ENCODE peak calls at places on chromosomes 7 and 10, in six cellular contexts. One of them, this sample, is unnamed.

GRCh38 chr7:47901542-47901941 is 46.7 kb downstream of the PKD1L1 start:
- DNase-seq in IMR-90: peak; percentile 19
- DNase-seq in H9: no peak
- DNase-seq in H1: no peak
- DNase-seq in mesenchymal stem cell: peak; percentile 21
- DNase-seq in neuronal stem cell: no peak
- DNase-seq in this sample: no peak

GRCh38 chr7:92835851-92836488 is 403 bp downstream of the CDK6 start:
- DNase-seq in H1: no peak
- DNase-seq in mesenchymal stem cell: peak; percentile 61
- DNase-seq in neuronal stem cell: no peak
- DNase-seq in IMR-90: no peak
- DNase-seq in H9: no peak
- DNase-seq in this sample: peak; percentile 36

GRCh38 chr10:66719483-66719882 is 206.4 kb upstream of the LRRTM3 start:
- DNase-seq in mesenchymal stem cell: no peak
- DNase-seq in neuronal stem cell: no peak
- DNase-seq in IMR-90: no peak
- DNase-seq in H9: no peak
- DNase-seq in H1: no peak
- DNase-seq in this sample: no peak

GRCh38 chr7:16850772-16851466 is 30.9 kb downstream of the AGR3 start:
- DNase-seq in H1: no peak
- DNase-seq in H9: no peak
- DNase-seq in mesenchymal stem cell: no peak
- DNase-seq in neuronal stem cell: no peak
- DNase-seq in IMR-90: no peak
- DNase-seq in this sample: no peak

GRCh38 chr7:149196705-149197171 is 1.4 kb downstream of the ZNF282 start:
- DNase-seq in H9: no peak
- DNase-seq in neuronal stem cell: no peak
- DNase-seq in IMR-90: no peak
- DNase-seq in H1: no peak
- DNase-seq in mesenchymal stem cell: peak; percentile 35
- DNase-seq in this sample: no peak

GRCh38 chr10:35463878-35464277 is 127.6 kb downstream of the CCNY start:
- DNase-seq in mesenchymal stem cell: no peak
- DNase-seq in H1: no peak
- DNase-seq in neuronal stem cell: no peak
- DNase-seq in H9: no peak
- DNase-seq in IMR-90: no peak
- DNase-seq in this sample: no peak

GRCh38 chr10:796233-796632 is 106.8 kb upstream of the DIP2C start:
- DNase-seq in H9: no peak
- DNase-seq in IMR-90: no peak
- DNase-seq in mesenchymal stem cell: no peak
- DNase-seq in neuronal stem cell: no peak
- DNase-seq in H1: no peak
- DNase-seq in this sample: no peak

GRCh38 chr10:77643795-77644468 is 6.3 kb upstream of the KCNMA1 start:
- DNase-seq in neuronal stem cell: no peak
- DNase-seq in IMR-90: peak; percentile 73
- DNase-seq in H9: peak; percentile 73
- DNase-seq in H1: no peak
- DNase-seq in mesenchymal stem cell: peak; percentile 71
- DNase-seq in this sample: peak; percentile 35

GRCh38 chr7:28155964-28156363 is 24.6 kb downstream of the JAZF1 start:
- DNase-seq in mesenchymal stem cell: peak; percentile 46
- DNase-seq in H9: no peak
- DNase-seq in H1: no peak
- DNase-seq in neuronal stem cell: no peak
- DNase-seq in IMR-90: peak; percentile 59
- DNase-seq in this sample: no peak

GRCh38 chr7:157056246-157056645 is 45.8 kb upstream of the MNX1 start:
- DNase-seq in H9: no peak
- DNase-seq in mesenchymal stem cell: no peak
- DNase-seq in IMR-90: no peak
- DNase-seq in H1: no peak
- DNase-seq in neuronal stem cell: no peak
- DNase-seq in this sample: no peak

GRCh38 chr7:16646427-16647081 is 573 bp downstream of the BZW2 start:
- DNase-seq in IMR-90: no peak
- DNase-seq in H1: no peak
- DNase-seq in H9: no peak
- DNase-seq in mesenchymal stem cell: peak; percentile 36
- DNase-seq in neuronal stem cell: no peak
- DNase-seq in this sample: peak; percentile 43

GRCh38 chr10:105466521-105466920 is 825.4 kb downstream of the SORCS3 start:
- DNase-seq in IMR-90: no peak
- DNase-seq in neuronal stem cell: no peak
- DNase-seq in H9: no peak
- DNase-seq in H1: no peak
- DNase-seq in mesenchymal stem cell: no peak
- DNase-seq in this sample: no peak

GRCh38 chr7:1607001-1607400 is 37.2 kb upstream of the PSMG3 start:
- DNase-seq in H1: no peak
- DNase-seq in neuronal stem cell: no peak
- DNase-seq in H9: no peak
- DNase-seq in IMR-90: no peak
- DNase-seq in mesenchymal stem cell: no peak
- DNase-seq in this sample: no peak

GRCh38 chr7:1969459-1970284 is 263.1 kb downstream of the MAD1L1 start:
- DNase-seq in H9: no peak
- DNase-seq in H1: no peak
- DNase-seq in neuronal stem cell: no peak
- DNase-seq in mesenchymal stem cell: peak; percentile 1
- DNase-seq in IMR-90: no peak
- DNase-seq in this sample: no peak

GRCh38 chr7:142908290-142908689 is 22.7 kb upstream of the TRPV6 start:
- DNase-seq in neuronal stem cell: no peak
- DNase-seq in IMR-90: no peak
- DNase-seq in H1: no peak
- DNase-seq in H9: no peak
- DNase-seq in mesenchymal stem cell: no peak
- DNase-seq in this sample: no peak

GRCh38 chr10:124602121-124602561 is 140.5 kb downstream of the LHPP start:
- DNase-seq in H1: no peak
- DNase-seq in neuronal stem cell: no peak
- DNase-seq in mesenchymal stem cell: no peak
- DNase-seq in IMR-90: no peak
- DNase-seq in H9: no peak
- DNase-seq in this sample: no peak

GRCh38 chr7:97025983-97026704 is 1.5 kb upstream of the DLX5 start:
- DNase-seq in IMR-90: no peak
- DNase-seq in H9: no peak
- DNase-seq in mesenchymal stem cell: peak; percentile 20
- DNase-seq in H1: no peak
- DNase-seq in neuronal stem cell: peak; percentile 27
- DNase-seq in this sample: no peak

GRCh38 chr7:20260219-20260618 is 43.0 kb upstream of the MACC1 start:
- DNase-seq in IMR-90: peak; percentile 48
- DNase-seq in neuronal stem cell: no peak
- DNase-seq in mesenchymal stem cell: no peak
- DNase-seq in H1: no peak
- DNase-seq in H9: no peak
- DNase-seq in this sample: no peak

GRCh38 chr7:151242181-151243044 is 6.1 kb downstream of the SMARCD3 start:
- DNase-seq in IMR-90: no peak
- DNase-seq in neuronal stem cell: no peak
- DNase-seq in H1: no peak
- DNase-seq in H9: no peak
- DNase-seq in mesenchymal stem cell: no peak
- DNase-seq in this sample: no peak

GRCh38 chr10:44845672-44846071 is 65.5 kb upstream of the TMEM72 start:
- DNase-seq in mesenchymal stem cell: no peak
- DNase-seq in IMR-90: no peak
- DNase-seq in neuronal stem cell: no peak
- DNase-seq in H9: no peak
- DNase-seq in H1: no peak
- DNase-seq in this sample: no peak

GRCh38 chr10:17737021-17737965 is 14.7 kb upstream of the TMEM236 start:
- DNase-seq in neuronal stem cell: peak; percentile 15
- DNase-seq in H9: no peak
- DNase-seq in H1: no peak
- DNase-seq in mesenchymal stem cell: peak; percentile 33
- DNase-seq in IMR-90: peak; percentile 55
- DNase-seq in this sample: peak; percentile 81

GRCh38 chr10:75396861-75397570 is 4.5 kb downstream of the ZNF503 start:
- DNase-seq in neuronal stem cell: peak; percentile 38
- DNase-seq in mesenchymal stem cell: peak; percentile 56
- DNase-seq in IMR-90: no peak
- DNase-seq in H9: peak; percentile 50
- DNase-seq in H1: no peak
- DNase-seq in this sample: no peak

GRCh38 chr7:114820993-114821945 is 100.6 kb upstream of the MDFIC start:
- DNase-seq in H9: no peak
- DNase-seq in IMR-90: peak; percentile 19
- DNase-seq in neuronal stem cell: no peak
- DNase-seq in H1: no peak
- DNase-seq in mesenchymal stem cell: peak; percentile 26
- DNase-seq in this sample: no peak

GRCh38 chr7:87413951-87414381 is 61.5 kb downstream of the ABCB4 start:
- DNase-seq in neuronal stem cell: peak; percentile 60
- DNase-seq in H9: no peak
- DNase-seq in IMR-90: peak; percentile 84
- DNase-seq in mesenchymal stem cell: peak; percentile 39
- DNase-seq in H1: no peak
- DNase-seq in this sample: peak; percentile 67

GRCh38 chr7:68122806-68123205 is 1126.2 kb downstream of the TYW1 start:
- DNase-seq in H9: no peak
- DNase-seq in IMR-90: no peak
- DNase-seq in mesenchymal stem cell: no peak
- DNase-seq in H1: no peak
- DNase-seq in neuronal stem cell: no peak
- DNase-seq in this sample: no peak
- H3K9me3 ChIP-seq in H9: peaks cover 13% of the 10 kb centered on the region
- H3K9me3 ChIP-seq in IMR-90: peaks cover 15% of the 10 kb centered on the region
- H3K9me3 ChIP-seq in mesenchymal stem cell: peaks cover 20% of the 10 kb centered on the region
- H3K9me3 ChIP-seq in H1: peaks cover 12% of the 10 kb centered on the region
- H3K9me3 ChIP-seq in neuronal stem cell: peaks cover 4% of the 10 kb centered on the region
- H3K9me3 ChIP-seq in this sample: peaks cover 4% of the 10 kb centered on the region

GRCh38 chr10:29370612-29371092 is 81.8 kb downstream of the LYZL1 start:
- DNase-seq in IMR-90: no peak
- DNase-seq in H9: no peak
- DNase-seq in mesenchymal stem cell: no peak
- DNase-seq in H1: no peak
- DNase-seq in neuronal stem cell: no peak
- DNase-seq in this sample: no peak
- H3K4me2 ChIP-seq in IMR-90: no peak overlapping the region
- H3K4me2 ChIP-seq in H9: no peak overlapping the region
- H3K4me2 ChIP-seq in mesenchymal stem cell: peak overlapping the region; percentile 8
- H3K4me2 ChIP-seq in H1: no peak overlapping the region
- H3K4me2 ChIP-seq in neuronal stem cell: no peak overlapping the region
- H3K4me2 ChIP-seq in this sample: no peak overlapping the region

GRCh38 chr10:69662173-69662685 is 32.2 kb downstream of the FAM241B start:
- DNase-seq in H9: no peak
- DNase-seq in IMR-90: no peak
- DNase-seq in H1: no peak
- DNase-seq in neuronal stem cell: no peak
- DNase-seq in mesenchymal stem cell: no peak
- DNase-seq in this sample: no peak

GRCh38 chr10:69660296-69660695 is 30.2 kb downstream of the FAM241B start:
- DNase-seq in H1: no peak
- DNase-seq in IMR-90: no peak
- DNase-seq in mesenchymal stem cell: no peak
- DNase-seq in neuronal stem cell: no peak
- DNase-seq in H9: no peak
- DNase-seq in this sample: no peak

GRCh38 chr10:69661414-69662172 is 31.5 kb downstream of the FAM241B start:
- DNase-seq in H1: no peak
- DNase-seq in mesenchymal stem cell: no peak
- DNase-seq in H9: no peak
- DNase-seq in neuronal stem cell: no peak
- DNase-seq in IMR-90: no peak
- DNase-seq in this sample: no peak

GRCh38 chr10:69663548-69663947 is 33.5 kb downstream of the FAM241B start:
- DNase-seq in neuronal stem cell: no peak
- DNase-seq in mesenchymal stem cell: no peak
- DNase-seq in H9: peak; percentile 73
- DNase-seq in H1: no peak
- DNase-seq in IMR-90: no peak
- DNase-seq in this sample: no peak

GRCh38 chr10:69662901-69663300 is 32.9 kb downstream of the FAM241B start:
- DNase-seq in H9: no peak
- DNase-seq in neuronal stem cell: no peak
- DNase-seq in IMR-90: no peak
- DNase-seq in H1: no peak
- DNase-seq in mesenchymal stem cell: no peak
- DNase-seq in this sample: no peak
- H3K18ac ChIP-seq in H9: no peak overlapping the region
- H3K18ac ChIP-seq in neuronal stem cell: no peak overlapping the region
- H3K18ac ChIP-seq in IMR-90: no peak overlapping the region
- H3K18ac ChIP-seq in H1: no peak overlapping the region
- H3K18ac ChIP-seq in mesenchymal stem cell: no peak overlapping the region
- H3K18ac ChIP-seq in this sample: no peak overlapping the region

DNA sequence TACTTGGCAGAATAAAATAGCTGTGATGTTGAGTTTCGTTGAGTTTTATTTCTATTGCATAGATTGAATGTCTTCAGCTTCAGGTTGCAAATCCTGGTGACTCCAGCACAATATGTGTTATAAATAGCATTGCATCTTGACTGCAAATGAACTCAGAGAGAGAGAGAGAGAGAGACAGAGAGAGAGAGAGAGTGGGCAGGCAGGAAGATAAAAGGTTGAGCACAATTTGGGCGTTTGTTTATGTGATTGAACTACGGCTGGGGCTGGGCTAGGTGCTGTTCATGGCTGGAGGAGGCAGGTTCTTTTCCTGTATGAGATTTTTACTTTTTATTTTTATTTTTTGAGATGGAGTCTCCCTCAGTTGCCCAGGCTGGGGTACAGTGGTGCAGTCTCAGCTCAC is 229.7 kb downstream of the GALNT17 start:
- DNase-seq in mesenchymal stem cell: no peak
- DNase-seq in IMR-90: no peak
- DNase-seq in H1: no peak
- DNase-seq in H9: no peak
- DNase-seq in neuronal stem cell: no peak
- DNase-seq in this sample: no peak
- H3K9me3 ChIP-seq in mesenchymal stem cell: peaks cover 22% of the 10 kb centered on the region
- H3K9me3 ChIP-seq in IMR-90: peaks cover 10% of the 10 kb centered on the region
- H3K9me3 ChIP-seq in H1: peaks cover 8% of the 10 kb centered on the region
- H3K9me3 ChIP-seq in H9: no peaks in the 10 kb centered on the region
- H3K9me3 ChIP-seq in neuronal stem cell: peaks cover 3% of the 10 kb centered on the region
- H3K9me3 ChIP-seq in this sample: no peaks in the 10 kb centered on the region

GRCh38 chr10:80581469-80581835 is 43.8 kb downstream of the SH2D4B start:
- DNase-seq in H9: no peak
- DNase-seq in IMR-90: no peak
- DNase-seq in H1: no peak
- DNase-seq in mesenchymal stem cell: no peak
- DNase-seq in neuronal stem cell: no peak
- DNase-seq in this sample: no peak
- H3K4me2 ChIP-seq in H9: no peak overlapping the region
- H3K4me2 ChIP-seq in IMR-90: no peak overlapping the region
- H3K4me2 ChIP-seq in H1: no peak overlapping the region
- H3K4me2 ChIP-seq in mesenchymal stem cell: no peak overlapping the region
- H3K4me2 ChIP-seq in neuronal stem cell: no peak overlapping the region
- H3K4me2 ChIP-seq in this sample: no peak overlapping the region

GRCh38 chr7:148107741-148108140 is 482.8 kb upstream of the C7orf33 start:
- DNase-seq in mesenchymal stem cell: no peak
- DNase-seq in neuronal stem cell: no peak
- DNase-seq in IMR-90: no peak
- DNase-seq in H9: no peak
- DNase-seq in H1: no peak
- DNase-seq in this sample: no peak
- H3K18ac ChIP-seq in mesenchymal stem cell: no peak overlapping the region
- H3K18ac ChIP-seq in neuronal stem cell: peak overlapping the region; percentile 65
- H3K18ac ChIP-seq in IMR-90: no peak overlapping the region
- H3K18ac ChIP-seq in H9: no peak overlapping the region
- H3K18ac ChIP-seq in H1: no peak overlapping the region
- H3K18ac ChIP-seq in this sample: no peak overlapping the region

GRCh38 chr7:57403601-57404342 is 46.2 kb upstream of the ZNF716 start:
- DNase-seq in H1: no peak
- DNase-seq in neuronal stem cell: no peak
- DNase-seq in mesenchymal stem cell: no peak
- DNase-seq in H9: no peak
- DNase-seq in IMR-90: no peak
- DNase-seq in this sample: peak; percentile 53
- H3K9me3 ChIP-seq in H1: peaks cover 61% of the 10 kb centered on the region
- H3K9me3 ChIP-seq in neuronal stem cell: peaks cover 24% of the 10 kb centered on the region
- H3K9me3 ChIP-seq in mesenchymal stem cell: peaks cover 6% of the 10 kb centered on the region
- H3K9me3 ChIP-seq in H9: peaks cover 87% of the 10 kb centered on the region
- H3K9me3 ChIP-seq in IMR-90: peaks cover 21% of the 10 kb centered on the region
- H3K9me3 ChIP-seq in this sample: peaks cover 50% of the 10 kb centered on the region